ENCODE peak calls at places on chromosomes 4 and X, in ten cellular contexts. One of them, this sample, is unnamed. For H3K9me3 and H3K36me3, the result is how much of the 10 kb centered on the place peaks cover.

GRCh38 chr4:82864336-82865001 is 26.5 kb downstream of the SEC31A start:
- DNase-seq in Panc1: no peak
- DNase-seq in stomach: no peak
- DNase-seq in endodermal cell: no peak
- DNase-seq in fibroblast of lung: no peak
- DNase-seq in SJSA1: no peak
- DNase-seq in NT2/D1: no peak
- DNase-seq in mammary epithelial cell: no peak
- DNase-seq in uterus: no peak
- DNase-seq in OCI-LY7: no peak
- DNase-seq in this sample: no peak

GRCh38 chrX:19625612-19626011 is 110.3 kb upstream of the MAP3K15 start:
- DNase-seq in Panc1: no peak
- DNase-seq in stomach: no peak
- DNase-seq in endodermal cell: no peak
- DNase-seq in fibroblast of lung: peak
- DNase-seq in SJSA1: peak
- DNase-seq in NT2/D1: no peak
- DNase-seq in mammary epithelial cell: peak
- DNase-seq in uterus: no peak
- DNase-seq in OCI-LY7: no peak
- DNase-seq in this sample: no peak

GRCh38 chr4:5051692-5052423 is 578 bp downstream of the STK32B start:
- DNase-seq in Panc1: no peak
- DNase-seq in stomach: peak
- DNase-seq in endodermal cell: peak
- DNase-seq in fibroblast of lung: peak
- DNase-seq in SJSA1: no peak
- DNase-seq in NT2/D1: no peak
- DNase-seq in mammary epithelial cell: peak
- DNase-seq in uterus: no peak
- DNase-seq in OCI-LY7: no peak
- DNase-seq in this sample: no peak

GRCh38 chr4:47926667-47927258 is 12.4 kb upstream of the NFXL1 start:
- DNase-seq in Panc1: peak
- DNase-seq in stomach: peak
- DNase-seq in endodermal cell: peak
- DNase-seq in fibroblast of lung: peak
- DNase-seq in SJSA1: no peak
- DNase-seq in NT2/D1: no peak
- DNase-seq in mammary epithelial cell: peak
- DNase-seq in uterus: peak
- DNase-seq in OCI-LY7: peak
- DNase-seq in this sample: peak

GRCh38 chrX:124194903-124195302 is 137.6 kb upstream of the TEX13D start:
- DNase-seq in Panc1: no peak
- DNase-seq in stomach: no peak
- DNase-seq in endodermal cell: no peak
- DNase-seq in fibroblast of lung: no peak
- DNase-seq in SJSA1: no peak
- DNase-seq in NT2/D1: no peak
- DNase-seq in mammary epithelial cell: no peak
- DNase-seq in uterus: no peak
- DNase-seq in OCI-LY7: no peak
- DNase-seq in this sample: no peak

GRCh38 chrX:136192839-136193414 is 45.6 kb downstream of the FHL1 start:
- DNase-seq in Panc1: no peak
- DNase-seq in stomach: no peak
- DNase-seq in endodermal cell: no peak
- DNase-seq in fibroblast of lung: peak
- DNase-seq in SJSA1: no peak
- DNase-seq in NT2/D1: no peak
- DNase-seq in mammary epithelial cell: no peak
- DNase-seq in uterus: no peak
- DNase-seq in OCI-LY7: no peak
- DNase-seq in this sample: no peak

GRCh38 chr4:155679343-155679742 is 12.7 kb downstream of the GUCY1A1 start:
- DNase-seq in Panc1: no peak
- DNase-seq in stomach: no peak
- DNase-seq in endodermal cell: no peak
- DNase-seq in fibroblast of lung: peak
- DNase-seq in SJSA1: no peak
- DNase-seq in NT2/D1: no peak
- DNase-seq in mammary epithelial cell: peak
- DNase-seq in uterus: peak
- DNase-seq in OCI-LY7: no peak
- DNase-seq in this sample: peak

GRCh38 chr4:128353791-128354190 is 66.2 kb upstream of the PGRMC2 start:
- DNase-seq in Panc1: no peak
- DNase-seq in stomach: no peak
- DNase-seq in endodermal cell: no peak
- DNase-seq in fibroblast of lung: peak
- DNase-seq in SJSA1: no peak
- DNase-seq in NT2/D1: no peak
- DNase-seq in mammary epithelial cell: no peak
- DNase-seq in uterus: no peak
- DNase-seq in OCI-LY7: no peak
- DNase-seq in this sample: no peak

GRCh38 chr4:185219551-185220344 is 10.3 kb downstream of the SNX25 start:
- DNase-seq in Panc1: no peak
- DNase-seq in stomach: no peak
- DNase-seq in endodermal cell: no peak
- DNase-seq in fibroblast of lung: peak
- DNase-seq in SJSA1: no peak
- DNase-seq in NT2/D1: no peak
- DNase-seq in mammary epithelial cell: no peak
- DNase-seq in uterus: peak
- DNase-seq in OCI-LY7: peak
- DNase-seq in this sample: peak

GRCh38 chr4:122617597-122618593 is 3.0 kb downstream of the IL21 start:
- DNase-seq in Panc1: no peak
- DNase-seq in stomach: no peak
- DNase-seq in endodermal cell: no peak
- DNase-seq in fibroblast of lung: peak
- DNase-seq in SJSA1: no peak
- DNase-seq in NT2/D1: no peak
- DNase-seq in mammary epithelial cell: no peak
- DNase-seq in uterus: no peak
- DNase-seq in OCI-LY7: no peak
- DNase-seq in this sample: no peak

GRCh38 chr4:139278956-139279722 is 886 bp downstream of the MGARP start:
- DNase-seq in Panc1: no peak
- DNase-seq in stomach: no peak
- DNase-seq in endodermal cell: peak
- DNase-seq in fibroblast of lung: peak
- DNase-seq in SJSA1: no peak
- DNase-seq in NT2/D1: no peak
- DNase-seq in mammary epithelial cell: no peak
- DNase-seq in uterus: no peak
- DNase-seq in OCI-LY7: no peak
- DNase-seq in this sample: no peak

GRCh38 chr4:77052352-77052751 is 23.4 kb downstream of the CCNI start:
- DNase-seq in Panc1: no peak
- DNase-seq in stomach: peak
- DNase-seq in endodermal cell: peak
- DNase-seq in fibroblast of lung: peak
- DNase-seq in SJSA1: no peak
- DNase-seq in NT2/D1: no peak
- DNase-seq in mammary epithelial cell: peak
- DNase-seq in uterus: peak
- DNase-seq in OCI-LY7: peak
- DNase-seq in this sample: peak

GRCh38 chr4:88101165-88101564 is 57.3 kb downstream of the ABCG2 start:
- DNase-seq in Panc1: no peak
- DNase-seq in stomach: no peak
- DNase-seq in endodermal cell: no peak
- DNase-seq in fibroblast of lung: no peak
- DNase-seq in SJSA1: no peak
- DNase-seq in NT2/D1: no peak
- DNase-seq in mammary epithelial cell: no peak
- DNase-seq in uterus: no peak
- DNase-seq in OCI-LY7: no peak
- DNase-seq in this sample: no peak

GRCh38 chrX:39730671-39731389 is 366.9 kb downstream of the BCOR start:
- DNase-seq in Panc1: no peak
- DNase-seq in stomach: peak
- DNase-seq in endodermal cell: peak
- DNase-seq in fibroblast of lung: peak
- DNase-seq in SJSA1: peak
- DNase-seq in NT2/D1: peak
- DNase-seq in mammary epithelial cell: peak
- DNase-seq in uterus: peak
- DNase-seq in OCI-LY7: peak
- DNase-seq in this sample: peak

GRCh38 chr4:156388826-156389225 is 435.2 kb upstream of the CTSO start:
- DNase-seq in Panc1: no peak
- DNase-seq in stomach: no peak
- DNase-seq in endodermal cell: no peak
- DNase-seq in fibroblast of lung: peak
- DNase-seq in SJSA1: no peak
- DNase-seq in NT2/D1: no peak
- DNase-seq in mammary epithelial cell: no peak
- DNase-seq in uterus: no peak
- DNase-seq in OCI-LY7: no peak
- DNase-seq in this sample: peak

GRCh38 chr4:176762661-176763308 is 29.9 kb downstream of the VEGFC start:
- DNase-seq in Panc1: no peak
- DNase-seq in stomach: no peak
- DNase-seq in endodermal cell: no peak
- DNase-seq in fibroblast of lung: no peak
- DNase-seq in SJSA1: no peak
- DNase-seq in NT2/D1: no peak
- DNase-seq in mammary epithelial cell: no peak
- DNase-seq in uterus: no peak
- DNase-seq in OCI-LY7: no peak
- DNase-seq in this sample: no peak

GRCh38 chr4:80967346-80967745 is 63.2 kb upstream of the BMP3 start:
- DNase-seq in Panc1: no peak
- DNase-seq in stomach: no peak
- DNase-seq in endodermal cell: no peak
- DNase-seq in fibroblast of lung: no peak
- DNase-seq in SJSA1: no peak
- DNase-seq in NT2/D1: no peak
- DNase-seq in mammary epithelial cell: no peak
- DNase-seq in uterus: no peak
- DNase-seq in OCI-LY7: no peak
- DNase-seq in this sample: no peak

GRCh38 chr4:158170691-158171455 is 2.0 kb downstream of the GASK1B start:
- DNase-seq in Panc1: no peak
- DNase-seq in stomach: no peak
- DNase-seq in endodermal cell: peak
- DNase-seq in fibroblast of lung: peak
- DNase-seq in SJSA1: no peak
- DNase-seq in NT2/D1: no peak
- DNase-seq in mammary epithelial cell: peak
- DNase-seq in uterus: peak
- DNase-seq in OCI-LY7: no peak
- DNase-seq in this sample: no peak

DNA sequence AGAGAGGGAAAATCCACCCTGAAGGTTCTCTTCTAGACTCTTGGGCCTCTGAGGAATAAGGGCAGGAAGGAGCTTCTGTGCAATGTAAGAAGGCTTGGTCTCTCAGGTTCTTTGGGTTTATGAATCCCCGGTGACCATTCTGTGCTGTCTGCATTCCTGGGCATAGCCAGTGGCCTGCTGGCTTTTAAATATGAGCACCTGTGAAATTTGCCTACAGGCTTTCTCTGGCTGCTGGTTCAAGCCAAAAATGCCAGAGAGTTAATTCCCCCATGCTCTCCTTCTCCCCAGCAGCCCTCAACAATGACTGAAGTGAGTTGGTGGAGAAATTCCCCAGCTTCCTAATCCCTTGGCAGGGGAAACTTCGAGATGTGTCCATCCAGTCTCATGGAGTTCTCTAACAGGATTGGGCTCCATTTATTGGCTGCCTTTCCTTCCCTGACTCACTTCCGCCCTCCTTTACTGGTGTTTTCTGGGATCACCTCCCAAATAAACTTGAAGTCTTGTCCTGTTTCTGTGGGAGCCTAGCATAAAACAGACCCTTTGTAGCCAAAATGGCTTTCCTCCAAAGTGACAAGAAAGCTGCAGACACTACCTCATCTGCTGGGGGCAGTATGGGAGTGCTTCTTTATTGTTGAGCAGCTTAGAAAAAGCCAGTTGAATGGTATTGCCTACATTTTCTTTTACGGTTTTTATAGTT is 179.4 kb upstream of the CASK start:
- DNase-seq in Panc1: no peak
- DNase-seq in stomach: no peak
- DNase-seq in endodermal cell: no peak
- DNase-seq in fibroblast of lung: peak
- DNase-seq in SJSA1: no peak
- DNase-seq in NT2/D1: no peak
- DNase-seq in mammary epithelial cell: no peak
- DNase-seq in uterus: no peak
- DNase-seq in OCI-LY7: no peak
- DNase-seq in this sample: peak
- H3K4me3 ChIP-seq in Panc1: no peak
- H3K4me3 ChIP-seq in stomach: no peak
- H3K4me3 ChIP-seq in endodermal cell: no peak
- H3K4me3 ChIP-seq in fibroblast of lung: no peak
- H3K4me3 ChIP-seq in SJSA1: no peak
- H3K4me3 ChIP-seq in NT2/D1: no peak
- H3K4me3 ChIP-seq in mammary epithelial cell: no peak
- H3K4me3 ChIP-seq in uterus: no peak
- H3K4me3 ChIP-seq in OCI-LY7: no peak
- H3K4me3 ChIP-seq in this sample: no peak

GRCh38 chrX:121869876-121870477 is 822.6 kb downstream of the GLUD2 start:
- DNase-seq in Panc1: no peak
- DNase-seq in stomach: no peak
- DNase-seq in endodermal cell: peak
- DNase-seq in fibroblast of lung: no peak
- DNase-seq in SJSA1: no peak
- DNase-seq in NT2/D1: no peak
- DNase-seq in mammary epithelial cell: no peak
- DNase-seq in uterus: no peak
- DNase-seq in OCI-LY7: no peak
- DNase-seq in this sample: no peak
- H3K9me3 ChIP-seq in Panc1: under half
- H3K9me3 ChIP-seq in stomach: under half
- H3K9me3 ChIP-seq in endodermal cell: under half
- H3K9me3 ChIP-seq in fibroblast of lung: under half
- H3K9me3 ChIP-seq in SJSA1: under half
- H3K9me3 ChIP-seq in NT2/D1: under half
- H3K9me3 ChIP-seq in mammary epithelial cell: under half
- H3K9me3 ChIP-seq in uterus: under half
- H3K9me3 ChIP-seq in OCI-LY7: under half
- H3K9me3 ChIP-seq in this sample: under half

GRCh38 chr4:29734343-29734742 is 985.8 kb upstream of the PCDH7 start:
- DNase-seq in Panc1: no peak
- DNase-seq in stomach: no peak
- DNase-seq in endodermal cell: no peak
- DNase-seq in fibroblast of lung: no peak
- DNase-seq in SJSA1: no peak
- DNase-seq in NT2/D1: no peak
- DNase-seq in mammary epithelial cell: no peak
- DNase-seq in uterus: no peak
- DNase-seq in OCI-LY7: no peak
- DNase-seq in this sample: no peak
- H3K36me3 ChIP-seq in Panc1: under half
- H3K36me3 ChIP-seq in stomach: under half
- H3K36me3 ChIP-seq in endodermal cell: under half
- H3K36me3 ChIP-seq in fibroblast of lung: under half
- H3K36me3 ChIP-seq in SJSA1: under half
- H3K36me3 ChIP-seq in NT2/D1: under half
- H3K36me3 ChIP-seq in mammary epithelial cell: under half
- H3K36me3 ChIP-seq in uterus: under half
- H3K36me3 ChIP-seq in OCI-LY7: under half
- H3K36me3 ChIP-seq in this sample: under half

GRCh38 chr4:23866450-23866849 is 23.4 kb downstream of the PPARGC1A start:
- DNase-seq in Panc1: no peak
- DNase-seq in stomach: no peak
- DNase-seq in endodermal cell: no peak
- DNase-seq in fibroblast of lung: no peak
- DNase-seq in SJSA1: no peak
- DNase-seq in NT2/D1: no peak
- DNase-seq in mammary epithelial cell: no peak
- DNase-seq in uterus: no peak
- DNase-seq in OCI-LY7: no peak
- DNase-seq in this sample: no peak
- H3K4me3 ChIP-seq in Panc1: no peak
- H3K4me3 ChIP-seq in stomach: no peak
- H3K4me3 ChIP-seq in endodermal cell: no peak
- H3K4me3 ChIP-seq in fibroblast of lung: no peak
- H3K4me3 ChIP-seq in SJSA1: no peak
- H3K4me3 ChIP-seq in NT2/D1: no peak
- H3K4me3 ChIP-seq in mammary epithelial cell: no peak
- H3K4me3 ChIP-seq in uterus: no peak
- H3K4me3 ChIP-seq in OCI-LY7: no peak
- H3K4me3 ChIP-seq in this sample: no peak

This sample was measured in MG63.